ENCODE peak calls at places on chromosomes 7 and 10, in nine cellular contexts. A is CD8-positive, alpha-beta T cell; G is fibroblast of mammary gland; J is lower lobe of right lung; S is fibroblast of the aortic adventitia; W is epithelial cell of esophagus; M is brain microvascular endothelial cell; P is gastrocnemius medialis; Q is endodermal cell. B is an unnamed sample.
A peak's percentile ranks its signal among the peaks of the same experiment; 100 is the strongest.

GRCh38 chr10:112898540-112899395 is 51.3 kb upstream of the TCF7L2 start:
- DNase-seq in A (no peak), G (peak; percentile 85), M (peak; percentile 40), W (peak; percentile 55), S (peak; percentile 49), P (no peak), Q (peak; percentile 99), J (no peak), B (peak; percentile 42)

GRCh38 chr10:124534231-124534798 is 72.7 kb downstream of the LHPP start:
- DNase-seq in G (peak; percentile 46), Q (peak; percentile 82), A (no peak), S (peak; percentile 30), J (peak; percentile 62), P (no peak), W (no peak), M (no peak), B (no peak)

GRCh38 chr10:13972609-13973008 is 358.1 kb downstream of the FRMD4A start:
- DNase-seq in W (no peak), S (no peak), M (no peak), G (no peak), J (no peak), Q (no peak), A (no peak), P (no peak), B (no peak)

GRCh38 chr7:105050493-105050892 is 36.5 kb downstream of the KMT2E start:
- DNase-seq in Q (no peak), G (no peak), A (no peak), P (no peak), W (no peak), M (no peak), J (no peak), S (no peak), B (no peak)

GRCh38 chr7:5755704-5756131 is 25.7 kb downstream of the RNF216 start:
- DNase-seq in Q (no peak), S (peak; percentile 87), G (peak; percentile 85), P (no peak), A (no peak), J (no peak), M (no peak), W (peak; percentile 38), B (peak; percentile 84)

GRCh38 chr10:97792058-97792721 is 20.4 kb upstream of the SFRP5 start:
- DNase-seq in J (peak; percentile 75), A (peak; percentile 72), W (peak; percentile 66), M (peak; percentile 25), Q (peak; percentile 95), G (peak; percentile 47), P (peak; percentile 40), S (peak; percentile 53), B (peak; percentile 47)

GRCh38 chr10:52597189-52597863 is 175.3 kb downstream of the MBL2 start:
- DNase-seq in Q (no peak), A (no peak), M (no peak), W (no peak), G (no peak), J (no peak), P (no peak), S (peak; percentile 24), B (peak; percentile 38)

GRCh38 chr10:12103743-12104142 is 25.7 kb upstream of the SEC61A2 start:
- DNase-seq in P (no peak), S (no peak), G (no peak), J (no peak), W (no peak), A (no peak), M (no peak), Q (no peak), B (no peak)

GRCh38 chr10:123571978-123572377 is 94.2 kb upstream of the GPR26 start:
- DNase-seq in P (no peak), Q (peak; percentile 21), M (no peak), W (no peak), S (no peak), A (no peak), G (no peak), J (no peak), B (no peak)

GRCh38 chr7:1706721-1707613 is 36.9 kb downstream of the ELFN1 start:
- DNase-seq in W (no peak), G (no peak), A (no peak), M (no peak), P (no peak), S (no peak), J (peak; percentile 34), Q (peak; percentile 46), B (no peak)

GRCh38 chr10:59362991-59363390 is 642 bp upstream of the FAM13C start:
- DNase-seq in M (peak; percentile 46), W (peak; percentile 70), A (no peak), P (peak; percentile 74), J (peak; percentile 58), S (peak; percentile 46), Q (peak; percentile 81), G (peak; percentile 32), B (no peak)

GRCh38 chr10:71260622-71261325 is 48.4 kb downstream of the UNC5B start:
- DNase-seq in W (peak; percentile 63), Q (peak; percentile 84), P (no peak), J (no peak), A (no peak), G (peak; percentile 92), M (peak; percentile 66), S (peak; percentile 85), B (peak; percentile 91)

GRCh38 chr10:50623299-50624153 is at the start of gene SGMS1:
- DNase-seq in W (peak; percentile 92), G (peak; percentile 76), P (peak; percentile 79), J (peak; percentile 93), S (peak; percentile 77), A (peak; percentile 80), Q (peak; percentile 92), M (peak; percentile 70), B (peak; percentile 86)

GRCh38 chr10:50552771-50553535 is 70.8 kb downstream of the SGMS1 start:
- DNase-seq in J (no peak), G (peak; percentile 22), Q (peak; percentile 62), W (peak; percentile 54), S (no peak), P (no peak), A (peak; percentile 32), M (peak; percentile 39), B (peak; percentile 74)

GRCh38 chr7:27409776-27410175 is 167.2 kb downstream of the EVX1 start:
- DNase-seq in J (no peak), M (no peak), P (no peak), W (peak; percentile 24), S (no peak), A (no peak), Q (no peak), G (peak; percentile 62), B (peak; percentile 87)

GRCh38 chr7:29258951-29259350 is 64.4 kb downstream of the CHN2 start:
- DNase-seq in A (no peak), Q (no peak), W (no peak), M (no peak), J (no peak), S (no peak), G (no peak), P (no peak), B (no peak)

GRCh38 chr7:129110575-129111376 is 33.7 kb upstream of the TSPAN33 start:
- DNase-seq in Q (peak; percentile 89), M (no peak), G (no peak), J (no peak), S (no peak), W (peak; percentile 37), A (no peak), P (no peak), B (peak; percentile 47)

DNA sequence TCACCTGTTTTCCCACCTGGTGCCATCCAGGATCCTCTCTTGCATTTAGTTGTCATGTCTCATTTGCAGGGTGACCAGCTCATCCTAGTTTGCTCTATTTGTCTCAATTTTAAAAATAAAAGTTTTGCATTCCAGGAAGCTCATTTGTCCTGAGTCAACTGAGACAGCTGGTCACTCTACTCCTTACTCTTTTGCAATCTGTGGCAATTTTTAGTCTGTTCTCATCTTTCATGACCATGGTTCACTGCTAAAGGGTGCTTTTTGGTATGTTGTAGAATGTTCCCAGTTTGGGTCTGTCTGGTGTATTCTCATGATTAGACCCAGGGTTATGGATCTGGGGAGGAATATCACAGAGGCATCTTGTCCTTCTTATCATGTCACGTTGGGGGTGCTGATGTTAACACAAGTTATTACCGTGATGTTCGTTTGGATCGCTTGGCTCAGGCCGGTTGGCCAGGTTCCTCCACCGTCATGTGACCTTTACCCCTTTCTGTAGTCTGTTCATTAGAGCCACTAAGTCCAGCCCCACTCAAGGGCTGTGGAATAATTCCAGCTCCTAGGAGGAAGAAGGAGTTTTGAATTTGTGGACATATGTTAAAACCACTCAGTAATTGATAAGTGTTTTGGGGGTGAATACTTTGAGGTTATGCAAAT is 103.3 kb upstream of the IGFBP3 start:
- DNase-seq in P (no peak), A (no peak), M (no peak), W (no peak), J (no peak), G (no peak), Q (no peak), S (no peak), B (no peak)
- H3K4me3 ChIP-seq in P (no peak overlapping the region), A (no peak overlapping the region), M (no peak overlapping the region), W (no peak overlapping the region), J (no peak overlapping the region), G (no peak overlapping the region), Q (no peak overlapping the region), S (no peak overlapping the region), B (no peak overlapping the region)

GRCh38 chr7:3162286-3162685 is 118.6 kb upstream of the CARD11 start:
- DNase-seq in P (no peak), Q (peak; percentile 60), S (peak; percentile 27), W (no peak), J (no peak), G (peak; percentile 33), M (peak; percentile 18), A (no peak), B (peak; percentile 35)
- TF ChIP-seq CTCF in P (no peak), Q (peak; percentile 47), S (peak; percentile 50), W (no peak), J (no peak), G (peak; percentile 51), M (peak; percentile 55), A (no peak), B (peak; percentile 64)

DNA sequence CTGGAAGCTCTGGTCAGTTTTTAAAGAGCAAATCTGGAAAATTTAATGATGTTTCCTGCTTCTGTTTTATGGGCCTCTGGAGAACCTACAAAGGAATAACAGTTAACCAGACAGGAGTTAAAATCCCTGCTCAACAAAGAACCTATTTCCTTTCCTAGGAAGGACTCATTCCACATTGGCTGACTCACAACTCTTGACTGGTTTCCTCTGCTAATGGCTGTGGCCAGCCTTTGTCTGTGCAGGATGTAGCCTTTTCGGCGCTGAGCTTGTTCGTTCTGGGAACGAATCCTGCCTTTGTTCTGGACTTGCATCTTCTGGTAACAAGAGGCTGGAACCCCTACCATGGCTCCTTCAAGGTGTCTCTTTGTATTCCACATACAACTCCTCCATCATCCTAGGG is 112.8 kb upstream of the PDCD4 start:
- DNase-seq in S (peak; percentile 43), A (no peak), J (no peak), P (no peak), Q (no peak), W (peak; percentile 74), G (peak; percentile 44), M (peak; percentile 67), B (peak; percentile 36)
- H3K4me3 ChIP-seq in S (no peak overlapping the region), A (no peak overlapping the region), J (no peak overlapping the region), P (no peak overlapping the region), Q (no peak overlapping the region), W (no peak overlapping the region), G (no peak overlapping the region), M (no peak overlapping the region), B (no peak overlapping the region)

DNA sequence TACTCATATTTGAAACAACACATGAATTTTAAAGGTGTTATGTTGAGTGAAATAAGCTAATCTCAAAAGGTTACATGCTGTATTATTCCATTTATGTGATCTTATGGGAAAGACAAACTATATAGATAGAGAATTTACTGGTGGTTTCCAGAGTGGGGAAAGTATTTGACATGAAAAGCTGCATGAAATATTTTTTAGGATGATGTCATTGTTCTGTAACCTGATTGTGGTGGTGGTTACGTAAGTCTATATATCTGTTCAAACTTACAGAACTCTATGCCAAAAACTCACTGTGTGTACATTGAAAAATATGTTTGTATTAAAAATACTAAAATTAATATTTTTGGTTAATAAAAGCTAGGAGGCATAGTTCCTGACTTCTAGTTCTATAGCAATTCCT is 453.0 kb downstream of the SORCS3 start:
- DNase-seq in S (peak; percentile 9), M (no peak), Q (no peak), G (no peak), W (peak; percentile 3), A (no peak), J (no peak), P (no peak), B (no peak)
- TF ChIP-seq CTCF in S (no peak), M (no peak), Q (no peak), G (no peak), W (no peak), A (no peak), J (no peak), P (no peak), B (no peak)

B was measured in fibroblast of villous mesenchyme.